ENCODE peak calls at places on chromosome 17, in eight cellular contexts. U is HCT116, H is adipocyte, K is mesendoderm, W is IMR-90, R is colonic mucosa, J is endothelial cell of umbilical vein, Q is MM.1S. A is an unnamed sample.

GRCh38 chr17:55496094-55496881 is 15.0 kb downstream of the SMIM36 start:
- DNase-seq in H (peak), Q (no peak), K (no peak), R (peak), J (no peak), W (peak), U (no peak), A (peak)

GRCh38 chr17:30519166-30519565 is 42.0 kb downstream of the GOSR1 start:
- DNase-seq in K (no peak), W (no peak), J (no peak), Q (no peak), R (no peak), U (no peak), H (no peak), A (no peak)

GRCh38 chr17:66260688-66261087 is 31.5 kb upstream of the APOH start:
- DNase-seq in J (no peak), U (no peak), K (no peak), R (no peak), H (no peak), W (no peak), Q (no peak), A (no peak)

GRCh38 chr17:37789166-37789565 is 44.3 kb upstream of the HNF1B start:
- DNase-seq in Q (no peak), U (no peak), W (no peak), R (peak), J (no peak), H (no peak), K (no peak), A (no peak)

GRCh38 chr17:45783593-45784292 is 377 bp upstream of the CRHR1 start:
- DNase-seq in K (peak), W (no peak), H (peak), R (no peak), Q (no peak), U (no peak), J (no peak), A (no peak)

GRCh38 chr17:80678621-80679020 is 134.0 kb downstream of the RPTOR start:
- DNase-seq in R (no peak), W (peak), Q (no peak), J (no peak), U (no peak), H (peak), K (peak), A (no peak)

GRCh38 chr17:7589891-7590611 is at the start of gene SOX15:
- DNase-seq in W (peak), Q (no peak), R (peak), U (no peak), H (no peak), J (no peak), K (peak), A (no peak)

GRCh38 chr17:41882756-41883155 is 17.5 kb upstream of the KLHL11 start:
- DNase-seq in U (no peak), J (no peak), R (no peak), K (no peak), H (no peak), W (no peak), Q (no peak), A (no peak)

GRCh38 chr17:38868968-38869646 is 751 bp upstream of the LASP1 start:
- DNase-seq in K (peak), J (peak), R (peak), W (peak), Q (peak), U (peak), H (peak), A (peak)

GRCh38 chr17:19672009-19672837 is 23.7 kb downstream of the ALDH3A2 start:
- DNase-seq in U (no peak), J (peak), Q (no peak), H (peak), R (peak), W (peak), K (no peak), A (peak)

GRCh38 chr17:78571329-78571728 is 5.9 kb downstream of the DNAH17 start:
- DNase-seq in J (no peak), Q (no peak), W (no peak), H (no peak), K (no peak), R (no peak), U (no peak), A (no peak)

DNA sequence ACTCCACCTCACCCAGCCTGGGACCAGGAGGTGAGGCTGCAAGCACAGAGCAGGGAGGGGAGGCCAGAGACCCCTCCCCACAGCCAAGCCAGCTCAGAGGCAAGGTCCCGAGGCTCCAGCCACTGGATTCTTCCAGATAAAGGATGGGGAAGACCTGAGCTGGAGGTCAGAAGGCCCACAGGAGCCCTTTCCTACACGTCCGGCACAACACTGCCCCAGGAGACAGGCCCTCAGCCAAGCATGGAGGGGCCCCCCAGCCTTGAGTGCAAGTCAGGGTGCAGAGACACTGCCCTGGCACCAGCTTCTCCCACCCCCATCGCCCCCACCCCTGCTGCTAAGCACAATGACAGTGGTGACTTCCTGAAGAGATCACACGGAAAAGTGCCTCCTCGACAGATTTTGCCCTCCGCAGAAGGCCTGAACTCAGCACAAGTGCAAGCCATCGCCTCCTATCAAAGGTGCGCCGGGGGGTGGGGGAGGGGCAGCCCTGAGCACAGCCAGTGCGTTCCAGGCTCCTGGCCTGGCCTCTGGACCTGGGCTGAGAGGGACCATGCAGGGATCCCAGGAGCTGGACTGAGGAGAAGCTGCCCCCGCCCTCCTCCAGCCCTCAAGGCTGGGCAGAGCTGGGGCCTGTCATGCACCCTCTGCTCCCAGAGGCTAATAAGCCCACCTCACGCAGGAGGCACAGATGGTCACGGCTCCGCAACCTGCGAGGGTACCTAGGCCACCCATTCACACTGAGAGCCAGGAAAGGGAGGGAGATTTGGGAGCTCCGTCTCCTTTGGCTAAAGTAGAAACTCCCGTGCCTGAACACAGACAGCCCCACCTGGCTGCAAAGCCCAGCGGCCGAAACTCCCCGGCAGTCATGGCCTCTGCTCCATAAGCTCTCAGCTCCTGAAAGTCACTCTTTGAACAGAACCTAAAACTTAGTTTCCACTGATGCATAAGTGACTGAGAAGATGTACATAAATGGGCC is 2.7 kb downstream of the MAFG start:
- DNase-seq in J (no peak), H (no peak), Q (peak), K (peak), R (no peak), W (no peak), U (no peak), A (peak)
- H3K9ac ChIP-seq in J (no peak), H (peak), Q (peak), K (peak), R (no peak), W (no peak), U (peak), A (peak)

DNA sequence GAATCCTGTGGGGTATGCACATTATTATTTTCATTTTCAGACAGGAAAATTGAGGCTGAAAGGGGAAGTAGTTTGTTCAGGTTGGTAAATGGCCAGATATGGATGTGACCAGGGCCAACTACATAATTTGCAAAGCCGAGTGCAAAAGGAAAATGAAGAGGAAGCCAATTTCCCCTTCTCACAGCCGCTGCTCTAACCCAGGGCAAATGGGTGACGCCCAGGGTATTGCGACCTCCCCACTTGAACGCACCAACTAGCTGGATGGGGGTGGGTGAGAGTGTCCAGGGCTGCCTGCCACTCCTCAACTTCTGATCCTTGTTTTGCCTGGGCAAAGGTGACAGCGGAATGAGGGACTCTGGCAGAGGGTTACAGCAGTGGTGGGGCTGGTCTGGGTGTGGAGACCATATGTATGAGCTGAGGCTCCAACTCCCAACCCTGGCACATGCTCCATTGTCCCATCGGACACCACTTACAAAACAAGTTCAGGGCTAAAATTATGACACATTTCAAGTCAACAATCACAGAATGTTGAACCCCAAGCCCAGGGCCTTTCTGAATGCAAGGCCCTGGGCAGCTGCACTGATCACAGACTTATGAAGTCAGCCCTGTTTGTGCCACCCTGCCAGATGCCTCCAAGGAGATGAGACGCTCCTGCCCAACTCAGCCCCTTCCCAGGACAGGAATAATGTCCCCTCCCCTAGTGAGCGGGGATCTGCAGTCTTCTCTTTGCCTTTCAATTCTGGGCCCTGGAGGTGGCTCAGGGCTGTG is 1.7 kb downstream of the ANKRD40CL start:
- DNase-seq in W (no peak), Q (peak), J (peak), H (no peak), K (no peak), R (peak), U (no peak), A (peak)
- H3K9ac ChIP-seq in W (no peak), Q (no peak), J (no peak), H (peak), K (no peak), R (peak), U (no peak), A (peak)

DNA sequence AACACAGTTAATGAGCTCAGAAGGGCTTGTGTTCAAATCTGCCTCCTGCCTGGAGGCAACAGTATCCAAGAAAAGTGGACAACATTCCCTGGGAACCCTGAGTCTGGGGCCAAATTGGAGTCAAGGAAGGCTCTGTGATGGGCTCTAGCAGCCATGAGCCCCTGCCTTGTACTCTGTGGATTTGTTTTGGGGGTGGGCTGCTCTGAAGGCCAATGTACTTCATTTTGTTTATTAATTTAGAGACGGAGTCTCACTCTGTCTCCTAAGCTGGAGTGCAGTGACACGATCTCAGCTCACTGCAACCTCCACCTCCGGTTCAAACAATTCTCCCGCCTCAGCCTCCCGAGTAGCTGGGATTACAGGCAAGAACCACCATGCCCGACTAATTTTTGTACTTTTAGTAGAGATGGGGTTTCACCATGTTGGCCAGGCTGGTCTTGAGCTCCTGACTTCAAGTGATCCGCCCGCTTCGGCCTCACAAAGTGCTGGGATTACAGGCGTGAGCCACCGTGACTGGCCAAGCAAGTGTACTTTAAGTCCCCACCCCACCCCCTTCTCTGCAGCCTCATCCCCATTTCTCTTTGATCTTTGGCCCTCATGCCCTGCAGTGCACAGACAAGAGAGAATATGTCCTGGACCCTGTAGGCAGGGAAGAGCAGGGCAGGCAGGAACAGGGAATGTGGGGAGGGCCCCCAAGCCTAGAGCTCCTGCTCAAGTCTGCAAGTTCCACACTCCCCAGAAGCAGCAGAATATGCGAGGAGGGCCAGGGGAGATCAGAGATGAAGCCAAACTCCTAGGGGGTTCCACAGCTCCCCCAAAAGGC is 2.7 kb upstream of the GIP start:
- DNase-seq in K (peak), U (no peak), R (no peak), J (no peak), Q (no peak), H (no peak), W (no peak), A (no peak)
- H3K9ac ChIP-seq in K (no peak), U (no peak), R (no peak), J (no peak), Q (no peak), H (no peak), W (no peak), A (no peak)

DNA sequence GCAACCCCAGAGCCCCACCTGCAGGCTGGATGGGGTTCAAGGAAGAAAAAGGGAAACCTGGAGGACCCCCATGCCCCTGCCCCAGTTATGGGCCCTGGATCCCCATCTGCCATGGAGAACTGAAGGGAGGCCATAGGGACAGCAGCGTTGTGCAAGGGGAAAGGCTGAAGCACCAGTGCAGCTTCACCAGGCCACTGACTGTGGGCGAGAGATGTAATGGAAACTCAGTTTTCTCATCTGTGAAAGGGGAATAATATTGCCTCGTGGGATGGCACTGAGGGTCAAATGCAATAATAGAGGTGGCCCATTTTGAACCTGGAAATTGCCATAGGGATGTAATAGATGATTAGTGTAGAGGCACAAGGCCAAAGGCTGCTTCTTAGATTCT is 9.9 kb upstream of the TSPOAP1 start:
- DNase-seq in H (no peak), J (no peak), R (no peak), U (no peak), W (no peak), Q (peak), K (no peak), A (no peak)
- H3K9ac ChIP-seq in H (no peak), J (no peak), R (no peak), U (no peak), W (peak), Q (peak), K (peak), A (peak)

DNA sequence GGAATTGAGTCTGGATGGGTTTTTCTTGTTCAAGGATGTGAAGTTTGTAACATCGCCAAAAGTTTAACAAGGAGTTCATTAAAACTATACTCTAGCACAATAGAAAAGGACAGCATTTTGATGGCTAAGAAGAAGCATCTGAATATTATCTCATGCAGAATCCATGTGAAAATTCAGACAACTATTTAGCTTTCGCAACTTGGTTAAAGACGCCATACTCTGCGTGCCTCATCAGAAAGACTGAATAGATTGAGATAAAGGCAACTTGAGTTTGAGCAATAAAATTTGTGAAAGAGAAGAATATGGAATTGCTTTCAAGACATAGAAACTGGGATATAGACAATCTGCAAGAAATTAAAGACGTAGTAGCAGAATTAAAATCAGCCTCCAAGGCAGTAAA is 151.1 kb upstream of the MYOCD start:
- DNase-seq in W (no peak), H (no peak), K (no peak), J (no peak), U (no peak), Q (no peak), R (no peak), A (no peak)
- H3K9ac ChIP-seq in W (no peak), H (no peak), K (no peak), J (no peak), U (no peak), Q (no peak), R (no peak), A (no peak)

DNA sequence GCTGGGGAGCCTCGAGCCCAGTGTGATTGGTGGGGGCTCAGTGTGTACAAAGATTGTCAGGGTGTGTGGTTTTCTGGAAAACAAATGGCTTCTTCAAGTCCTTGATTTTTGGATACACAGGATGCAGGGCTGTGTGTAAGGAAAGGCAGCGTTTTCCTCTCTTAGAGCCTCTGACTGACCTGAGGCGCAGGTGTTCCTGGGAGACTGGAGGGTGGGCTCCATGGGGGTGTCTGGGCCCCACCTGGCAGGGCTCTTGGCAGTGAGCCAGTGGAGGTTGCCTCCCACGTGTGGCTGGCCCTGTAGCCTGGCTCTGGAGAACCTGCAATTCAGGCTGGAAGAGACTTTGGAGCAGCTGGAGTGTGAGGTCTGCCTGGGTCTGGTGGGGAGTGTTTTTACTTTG is 5.0 kb downstream of the FOXK2 start:
- DNase-seq in J (no peak), U (no peak), K (no peak), H (no peak), R (no peak), Q (no peak), W (no peak), A (no peak)
- H3K9ac ChIP-seq in J (no peak), U (no peak), K (no peak), H (no peak), R (no peak), Q (no peak), W (no peak), A (no peak)

GRCh38 chr17:21039839-21040575 is 2.8 kb downstream of the USP22 start:
- DNase-seq in R (peak), W (peak), H (peak), J (peak), U (peak), Q (peak), K (peak), A (peak)

GRCh38 chr17:21043296-21044232 is 753 bp upstream of the USP22 start:
- DNase-seq in U (peak), K (peak), R (peak), W (peak), Q (peak), J (peak), H (peak), A (peak)

GRCh38 chr17:21041753-21042433 is 918 bp downstream of the USP22 start:
- DNase-seq in K (peak), Q (peak), H (peak), U (peak), R (peak), W (peak), J (peak), A (peak)

GRCh38 chr17:21044971-21045370 is 2.2 kb upstream of the USP22 start:
- DNase-seq in R (no peak), W (no peak), U (no peak), Q (no peak), K (no peak), H (no peak), J (no peak), A (no peak)

DNA sequence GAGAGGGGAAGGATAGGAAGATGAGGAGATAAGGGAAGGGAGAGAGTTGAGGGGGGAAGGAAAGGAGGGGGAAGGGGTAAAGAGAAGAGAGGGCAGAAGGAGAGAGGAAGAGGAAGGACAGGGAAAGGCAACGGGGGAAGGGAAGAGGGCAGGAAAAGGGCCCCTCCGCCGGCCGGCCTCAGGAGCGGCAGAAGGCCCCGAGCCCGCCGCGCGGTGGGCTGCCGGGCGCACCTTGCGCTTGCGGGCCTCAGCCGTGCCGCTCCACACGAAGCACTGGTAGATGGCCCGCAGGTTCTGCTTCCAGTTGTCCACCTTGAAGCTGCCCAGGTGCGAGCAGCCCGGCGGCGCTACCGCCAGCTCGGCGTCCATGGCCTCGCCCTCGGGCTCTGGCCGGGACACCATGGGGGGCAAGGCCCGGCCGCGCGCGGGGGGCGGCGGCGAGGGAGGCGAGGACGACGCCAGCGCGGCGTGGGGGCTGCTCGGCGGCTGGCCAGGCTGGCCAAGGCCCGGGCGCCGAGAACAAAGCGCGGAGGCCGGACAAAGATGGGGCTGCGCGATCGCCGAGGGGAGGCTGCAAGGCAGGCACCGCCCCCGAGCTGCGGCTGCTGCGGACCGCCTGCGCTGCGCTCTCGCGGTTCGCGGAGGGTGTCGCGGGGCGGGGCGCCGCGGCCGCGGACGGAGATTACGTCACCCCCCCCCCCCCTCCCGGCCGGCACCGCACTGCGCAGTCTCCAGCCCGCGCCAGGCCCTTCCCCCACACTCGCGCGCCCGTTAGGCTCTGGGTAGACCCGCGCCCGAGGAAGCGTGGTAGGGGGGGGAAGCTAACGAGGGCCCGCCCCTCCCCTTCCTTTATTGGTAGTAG is at the start of gene USP22:
- DNase-seq in J (no peak), H (peak), W (no peak), U (no peak), R (peak), Q (no peak), K (peak), A (no peak)
- H3K9ac ChIP-seq in J (peak), H (peak), W (peak), U (peak), R (peak), Q (peak), K (peak), A (peak)

A was measured in Karpas-422.